ENCODE peak calls at places on chromosomes 7 and 10, in five cellular contexts. N is PC-3, J is hepatocyte, O is MM.1S, U is GM23338. R is an unnamed sample.

GRCh38 chr10:111128331-111129167 is 51.7 kb downstream of the ADRA2A start:
- DNase-seq in N (peak; percentile 39), J (peak; percentile 48), O (no peak), U (no peak), R (no peak)

GRCh38 chr10:58267713-58268453 is at the start of gene IPMK:
- DNase-seq in N (peak; percentile 96), J (peak; percentile 97), O (peak; percentile 95), U (peak; percentile 94), R (peak; percentile 96)

GRCh38 chr7:129501760-129502707 is at the start of gene SMKR1:
- DNase-seq in N (peak; percentile 85), J (peak; percentile 76), O (peak; percentile 94), U (peak; percentile 78), R (peak; percentile 81)

GRCh38 chr7:107882766-107883165 is 8.2 kb upstream of the DLD start:
- DNase-seq in N (no peak), J (no peak), O (no peak), U (no peak), R (no peak)

GRCh38 chr7:130793855-130794618 is 60.0 kb upstream of the KLF14 start:
- DNase-seq in N (no peak), J (no peak), O (no peak), U (peak; percentile 43), R (no peak)

GRCh38 chr10:51542863-51543262 is 156.5 kb downstream of the CSTF2T start:
- DNase-seq in N (no peak), J (no peak), O (no peak), U (no peak), R (no peak)

GRCh38 chr10:104809288-104810090 is 168.4 kb downstream of the SORCS3 start:
- DNase-seq in N (peak; percentile 38), J (peak; percentile 26), O (peak; percentile 88), U (peak; percentile 68), R (no peak)

GRCh38 chr7:815284-816216 is 16.7 kb upstream of the SUN1 start:
- DNase-seq in N (peak; percentile 27), J (peak; percentile 74), O (no peak), U (peak; percentile 91), R (peak; percentile 93)

GRCh38 chr10:76192151-76192550 is 760.7 kb downstream of the LRMDA start:
- DNase-seq in N (no peak), J (no peak), O (no peak), U (no peak), R (no peak)

GRCh38 chr10:34824870-34825269 is 9.8 kb upstream of the PARD3 start:
- DNase-seq in N (peak; percentile 42), J (no peak), O (peak; percentile 7), U (peak; percentile 38), R (peak; percentile 39)

GRCh38 chr7:70793060-70793459 is 338.9 kb upstream of the GALNT17 start:
- DNase-seq in N (no peak), J (no peak), O (no peak), U (no peak), R (no peak)

GRCh38 chr10:12195281-12195602 is 449 bp downstream of the NUDT5 start:
- DNase-seq in N (peak; percentile 1), J (no peak), O (no peak), U (no peak), R (no peak)

GRCh38 chr7:64098-64521 is 128.3 kb upstream of the FAM20C start:
- DNase-seq in N (peak; percentile 71), J (peak; percentile 81), O (no peak), U (peak; percentile 76), R (peak; percentile 77)

GRCh38 chr10:94292448-94293118 is 70.2 kb downstream of the NOC3L start:
- DNase-seq in N (peak; percentile 51), J (no peak), O (no peak), U (no peak), R (no peak)

GRCh38 chr7:40570218-40570617 is 435.4 kb downstream of the SUGCT start:
- DNase-seq in N (no peak), J (no peak), O (no peak), U (peak; percentile 57), R (peak; percentile 49)

GRCh38 chr10:124095096-124095495 is 1.7 kb upstream of the CHST15 start:
- DNase-seq in N (no peak), J (no peak), O (no peak), U (no peak), R (no peak)

GRCh38 chr7:85186521-85187241 is at the start of gene SEMA3D:
- DNase-seq in N (peak; percentile 84), J (peak; percentile 92), O (peak; percentile 82), U (peak; percentile 90), R (peak; percentile 92)

GRCh38 chr10:44926771-44927751 is 15.9 kb downstream of the TMEM72 start:
- DNase-seq in N (no peak), J (peak; percentile 60), O (no peak), U (no peak), R (no peak)

GRCh38 chr7:32680259-32681173 is 185.2 kb downstream of the AVL9 start:
- DNase-seq in N (peak; percentile 95), J (peak; percentile 12), O (no peak), U (peak; percentile 96), R (no peak)

GRCh38 chr7:18467011-18467410 is 28.5 kb upstream of the HDAC9 start:
- DNase-seq in N (no peak), J (no peak), O (no peak), U (no peak), R (no peak)

DNA sequence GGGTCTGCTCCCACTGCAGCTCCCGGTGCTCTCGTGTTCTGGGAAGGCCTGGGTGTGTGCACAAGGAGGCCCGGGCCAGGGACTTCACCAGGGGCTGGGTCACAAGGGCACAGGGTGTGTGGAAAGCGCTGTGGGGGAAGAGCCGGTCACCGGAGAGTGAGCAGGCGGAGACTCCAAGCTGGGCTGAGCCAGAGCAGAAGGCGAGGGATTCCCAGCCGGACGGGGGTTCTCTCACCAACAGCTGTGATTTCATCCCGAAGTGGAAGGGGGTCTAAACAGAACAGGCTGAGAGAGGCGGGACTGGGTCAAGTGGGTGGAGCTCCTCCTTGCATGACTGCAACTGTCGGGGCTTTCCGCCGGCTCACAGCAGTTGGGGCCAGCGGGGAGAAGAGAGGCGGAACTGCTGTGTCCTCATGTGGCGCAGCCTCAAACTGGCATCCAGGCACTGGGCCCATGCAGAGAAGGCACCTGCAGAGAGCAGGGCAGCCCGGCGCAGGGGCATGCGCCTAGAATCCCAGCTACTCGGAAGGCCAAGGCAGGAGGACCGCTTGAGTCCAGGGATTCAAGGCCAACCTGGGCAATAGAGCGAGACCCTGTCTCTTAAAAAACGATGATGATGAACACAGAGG is 7.6 kb upstream of the ORAI2 start:
- DNase-seq in N (no peak), J (no peak), O (peak; percentile 97), U (no peak), R (no peak)
- H3K27ac ChIP-seq in N (no peak overlapping the region), J (no peak overlapping the region), O (peak overlapping the region; percentile 98), U (no peak overlapping the region), R (no peak overlapping the region)

DNA sequence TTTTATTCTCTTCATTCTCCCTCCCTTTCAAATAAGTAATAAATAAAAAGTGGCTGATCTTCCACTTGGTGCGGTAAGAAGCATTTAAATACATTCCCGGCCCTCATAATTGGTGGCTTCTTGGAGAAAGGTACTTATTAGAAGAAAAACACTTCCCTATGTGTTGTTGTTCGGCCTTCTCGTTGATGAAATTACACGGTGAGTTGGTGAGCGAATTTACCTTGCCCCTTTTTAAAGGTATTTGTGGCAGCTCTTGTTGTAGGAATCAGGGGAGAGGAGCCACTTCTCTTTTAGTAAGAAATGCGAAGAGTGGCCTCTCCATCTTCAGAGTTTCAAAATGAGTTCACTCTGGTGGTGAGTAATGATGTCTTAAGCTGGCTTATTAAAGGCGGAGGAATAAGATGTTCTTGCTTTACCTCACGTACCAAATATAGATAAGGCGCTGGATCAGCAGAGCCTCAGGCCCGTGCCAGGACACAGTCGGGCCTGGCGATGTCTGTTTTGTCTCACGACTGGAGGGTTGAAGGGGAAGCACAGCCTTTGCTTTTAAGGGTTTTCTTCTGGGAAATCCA is 135.9 kb downstream of the CUX1 start:
- DNase-seq in N (peak; percentile 61), J (peak; percentile 85), O (no peak), U (no peak), R (no peak)
- TF ChIP-seq EZH2phosphoT487 in N (no peak), J (no peak), O (no peak), U (no peak), R (no peak)

GRCh38 chr7:151179287-151179860 is 7.7 kb downstream of the ASB10 start:
- DNase-seq in N (no peak), J (no peak), O (no peak), U (no peak), R (no peak)
- H3K27me3 ChIP-seq in N (peaks cover 18% of the 10 kb centered on the region), J (peaks cover 11% of the 10 kb centered on the region), O (peaks cover 91% of the 10 kb centered on the region), U (peaks cover 20% of the 10 kb centered on the region), R (peaks cover 39% of the 10 kb centered on the region)

GRCh38 chr10:88156341-88156740 is 292.9 kb downstream of the PTEN start:
- DNase-seq in N (no peak), J (no peak), O (no peak), U (no peak), R (no peak)
- H3K27ac ChIP-seq in N (no peak overlapping the region), J (peak overlapping the region; percentile 25), O (no peak overlapping the region), U (no peak overlapping the region), R (no peak overlapping the region)

DNA sequence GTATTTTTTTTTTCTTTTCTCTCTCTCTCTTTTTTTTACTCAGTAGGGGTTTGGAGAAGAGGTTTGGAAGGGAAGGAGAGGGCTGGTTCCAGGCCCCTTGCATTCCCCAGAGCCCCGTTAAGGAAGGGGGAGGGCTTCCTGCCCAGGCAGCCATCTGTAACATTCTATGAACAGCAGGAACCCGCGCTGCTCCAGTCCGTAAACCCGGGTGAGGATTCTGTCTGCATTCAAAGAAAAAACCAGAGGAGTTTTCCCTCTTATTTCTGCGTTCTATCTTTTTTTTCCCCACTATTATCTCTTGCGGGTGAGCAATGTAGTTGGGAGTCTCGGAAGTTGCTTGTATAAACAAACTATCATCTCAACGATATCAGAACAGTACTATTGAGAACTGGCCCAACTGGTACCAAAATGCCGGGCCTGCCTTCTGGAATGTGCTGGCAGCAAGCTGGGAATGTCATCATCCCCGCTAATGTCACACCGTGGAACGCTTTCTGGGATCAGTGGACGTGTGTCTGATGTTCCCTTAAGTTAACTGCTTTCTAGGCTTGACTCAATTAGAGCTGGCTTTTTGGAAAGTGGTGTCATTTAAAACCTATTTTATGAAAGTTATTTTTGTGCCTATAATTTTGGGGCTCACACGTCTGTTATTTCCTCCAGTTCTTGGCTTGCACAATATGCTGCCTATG is 153.1 kb upstream of the MEOX2 start:
- DNase-seq in N (no peak), J (peak; percentile 29), O (no peak), U (peak; percentile 86), R (peak; percentile 85)
- TF ChIP-seq EZH2phosphoT487 in N (no peak), J (no peak), O (no peak), U (no peak), R (no peak)

DNA sequence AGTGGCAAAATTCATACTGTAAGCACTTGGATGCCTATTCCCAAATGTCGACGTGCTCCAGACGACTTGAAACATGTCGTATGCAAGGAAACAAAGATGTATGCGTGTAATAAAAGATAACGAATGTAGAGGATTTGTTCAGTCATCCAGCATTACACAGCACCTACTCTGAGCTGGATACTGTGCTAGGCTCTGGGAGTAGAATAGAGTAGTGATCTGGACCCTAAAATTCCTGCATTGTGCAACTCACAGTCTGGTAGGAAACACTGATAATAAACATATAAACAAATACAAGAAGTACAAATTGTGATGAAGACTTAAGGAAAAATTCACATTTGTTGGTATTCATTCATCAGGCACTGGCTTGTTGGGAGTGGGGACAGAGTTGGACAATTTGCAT is 5.7 kb upstream of the TBX20 start:
- DNase-seq in N (no peak), J (no peak), O (no peak), U (no peak), R (no peak)
- H3K27me3 ChIP-seq in N (peaks cover 47% of the 10 kb centered on the region), J (peaks cover 95% of the 10 kb centered on the region), O (peaks cover 18% of the 10 kb centered on the region), U (peaks cover 100% of the 10 kb centered on the region), R (peaks cover 100% of the 10 kb centered on the region)

R was measured in neural progenitor cell.